ENCODE peak calls at places on chromosome 13, in ten cellular contexts. F, U, I, B, Q, T, Y, Z, J and D are unnamed samples.

GRCh38 chr13:98576963-98577822 is at the start of gene STK24:
- DNase-seq in F (peak), U (peak), I (peak), B (peak), Q (peak), T (peak), Y (peak), Z (peak), J (peak), D (peak)

GRCh38 chr13:98975822-98976261 is 2.0 kb downstream of the DOCK9 start:
- DNase-seq in F (no peak), U (no peak), I (no peak), B (no peak), Q (no peak), T (no peak), Y (no peak), Z (no peak), J (no peak), D (no peak)

GRCh38 chr13:52428295-52428694 is 22.1 kb downstream of the VPS36 start:
- DNase-seq in F (no peak), U (no peak), I (no peak), B (no peak), Q (no peak), T (no peak), Y (peak), Z (no peak), J (no peak), D (peak)

GRCh38 chr13:90882551-90882950 is 464.9 kb upstream of the MIR17HG start:
- DNase-seq in F (no peak), U (no peak), I (no peak), B (no peak), Q (no peak), T (no peak), Y (no peak), Z (no peak), J (no peak), D (no peak)

GRCh38 chr13:27171830-27172494 is 351 bp upstream of the USP12 start:
- DNase-seq in F (peak), U (peak), I (peak), B (peak), Q (peak), T (peak), Y (peak), Z (peak), J (peak), D (peak)

GRCh38 chr13:76454991-76455390 is 431.2 kb downstream of the KCTD12 start:
- DNase-seq in F (no peak), U (no peak), I (no peak), B (no peak), Q (no peak), T (no peak), Y (no peak), Z (no peak), J (no peak), D (no peak)

GRCh38 chr13:51981355-51981754 is 29.9 kb downstream of the ATP7B start:
- DNase-seq in F (no peak), U (no peak), I (no peak), B (no peak), Q (no peak), T (no peak), Y (no peak), Z (no peak), J (no peak), D (peak)

GRCh38 chr13:52452470-52452869 is 2.0 kb upstream of the VPS36 start:
- DNase-seq in F (no peak), U (no peak), I (no peak), B (no peak), Q (no peak), T (no peak), Y (no peak), Z (no peak), J (no peak), D (no peak)

GRCh38 chr13:22138947-22139346 is 468.1 kb downstream of the FGF9 start:
- DNase-seq in F (no peak), U (no peak), I (no peak), B (no peak), Q (no peak), T (no peak), Y (no peak), Z (no peak), J (no peak), D (no peak)

GRCh38 chr13:106468207-106468606 is 67.3 kb downstream of the EFNB2 start:
- DNase-seq in F (no peak), U (no peak), I (no peak), B (no peak), Q (no peak), T (no peak), Y (no peak), Z (no peak), J (no peak), D (no peak)

GRCh38 chr13:99196466-99197256 is 4.0 kb upstream of the UBAC2 start:
- DNase-seq in F (no peak), U (no peak), I (no peak), B (no peak), Q (no peak), T (no peak), Y (no peak), Z (no peak), J (no peak), D (no peak)

GRCh38 chr13:66660013-66660804 is 569.9 kb downstream of the PCDH9 start:
- DNase-seq in F (no peak), U (no peak), I (no peak), B (no peak), Q (no peak), T (peak), Y (no peak), Z (no peak), J (no peak), D (peak)

GRCh38 chr13:100512422-100512821 is 76.2 kb downstream of the GGACT start:
- DNase-seq in F (no peak), U (no peak), I (no peak), B (no peak), Q (no peak), T (no peak), Y (no peak), Z (no peak), J (no peak), D (peak)

GRCh38 chr13:76758738-76759137 is 127.5 kb downstream of the KCTD12 start:
- DNase-seq in F (no peak), U (no peak), I (no peak), B (no peak), Q (no peak), T (no peak), Y (no peak), Z (no peak), J (no peak), D (peak)